ENCODE peak calls at places on chromosomes 4 and X, in eight cellular contexts. O, S, M, T, R, P, U and Y are unnamed samples.
A peak's percentile ranks its signal among the peaks of the same experiment; 100 is the strongest.

GRCh38 chrX:109484886-109485285 is 3.0 kb upstream of the GUCY2F start:
- DNase-seq in O (no peak), S (no peak), M (no peak), T (no peak), R (no peak), P (no peak), U (no peak), Y (no peak)

GRCh38 chrX:107565916-107566602 is 62.3 kb upstream of the PRPS1 start:
- DNase-seq in O (peak; percentile 36), S (peak; percentile 59), M (peak; percentile 3), T (no peak), R (no peak), P (peak; percentile 35), U (peak; percentile 31), Y (no peak)

GRCh38 chr4:52051213-52051614 is at the start of gene SPATA18:
- DNase-seq in O (peak; percentile 15), S (peak; percentile 14), M (no peak), T (no peak), R (peak; percentile 38), P (no peak), U (no peak), Y (no peak)

GRCh38 chrX:1658083-1658463 is 43.2 kb downstream of the ASMT start:
- DNase-seq in O (no peak), S (peak; percentile 5), M (no peak), T (no peak), R (no peak), P (peak; percentile 92), U (no peak), Y (no peak)

GRCh38 chrX:110286126-110286525 is 31.8 kb downstream of the AMMECR1 start:
- DNase-seq in O (peak; percentile 82), S (no peak), M (no peak), T (no peak), R (no peak), P (no peak), U (peak; percentile 85), Y (no peak)

GRCh38 chr4:169142390-169142789 is 128.4 kb downstream of the SH3RF1 start:
- DNase-seq in O (no peak), S (no peak), M (no peak), T (no peak), R (no peak), P (no peak), U (no peak), Y (no peak)

GRCh38 chr4:7158991-7159390 is 33.3 kb upstream of the SORCS2 start:
- DNase-seq in O (no peak), S (no peak), M (no peak), T (no peak), R (no peak), P (no peak), U (no peak), Y (no peak)

GRCh38 chrX:115693476-115693875 is 132.5 kb downstream of the PLS3 start:
- DNase-seq in O (no peak), S (no peak), M (no peak), T (no peak), R (no peak), P (no peak), U (no peak), Y (no peak)

GRCh38 chr4:105619193-105619931 is 66.9 kb downstream of the ARHGEF38 start:
- DNase-seq in O (peak; percentile 67), S (peak; percentile 41), M (no peak), T (no peak), R (peak; percentile 71), P (peak; percentile 91), U (peak; percentile 51), Y (no peak)

GRCh38 chrX:19846995-19847790 is 40.2 kb downstream of the SH3KBP1 start:
- DNase-seq in O (peak; percentile 77), S (no peak), M (no peak), T (no peak), R (no peak), P (no peak), U (peak; percentile 80), Y (no peak)

GRCh38 chrX:147828719-147829118 is 83.0 kb upstream of the FMR1 start:
- DNase-seq in O (no peak), S (no peak), M (no peak), T (no peak), R (no peak), P (no peak), U (no peak), Y (no peak)

GRCh38 chr4:3202836-3203820 is 45.8 kb upstream of the MSANTD1 start:
- DNase-seq in O (peak; percentile 65), S (peak; percentile 39), M (no peak), T (no peak), R (no peak), P (no peak), U (peak; percentile 49), Y (no peak)

GRCh38 chr4:158996669-158997074 is 106.2 kb upstream of the RAPGEF2 start:
- DNase-seq in O (peak; percentile 88), S (peak; percentile 85), M (peak; percentile 7), T (no peak), R (no peak), P (peak; percentile 27), U (peak; percentile 92), Y (no peak)

GRCh38 chr4:138953962-138954371 is 61.6 kb upstream of the NOCT start:
- DNase-seq in O (peak; percentile 94), S (peak; percentile 29), M (no peak), T (no peak), R (no peak), P (no peak), U (peak; percentile 93), Y (no peak)

GRCh38 chrX:23904096-23904495 is 3.6 kb downstream of the APOO start:
- DNase-seq in O (peak; percentile 59), S (peak; percentile 73), M (no peak), T (no peak), R (no peak), P (no peak), U (peak; percentile 74), Y (no peak)

GRCh38 chrX:113892401-113892800 is 691.5 kb upstream of the HTR2C start:
- DNase-seq in O (no peak), S (no peak), M (no peak), T (no peak), R (no peak), P (no peak), U (no peak), Y (no peak)

GRCh38 chr4:43757147-43757546 is 691.5 kb downstream of the KCTD8 start:
- DNase-seq in O (no peak), S (no peak), M (no peak), T (no peak), R (no peak), P (no peak), U (peak; percentile 2), Y (peak; percentile 82)

GRCh38 chrX:72394518-72395163 is 88.9 kb upstream of the CITED1 start:
- DNase-seq in O (peak; percentile 76), S (no peak), M (no peak), T (no peak), R (peak; percentile 17), P (no peak), U (peak; percentile 56), Y (no peak)